ENCODE peak calls at places on chromosomes 13 and 19, in nine cellular contexts. One of them, this sample, is unnamed.

GRCh38 chr19:3710265-3710812 is 2.2 kb downstream of the TJP3 start:
- DNase-seq in lung: peak
- DNase-seq in heart right ventricle: peak
- DNase-seq in psoas muscle: peak
- DNase-seq in HCEC 1CT: no peak
- DNase-seq in NCI-H1417 treated with DMSO at 0.1 percent for 48 hours: no peak
- DNase-seq in IMR-90: peak
- DNase-seq in activated CD4-positive, alpha-beta T cell treated with anti-CD3 and anti-CD28 coated beads, Interleukin-2, amount 50 U/mL, for 4 hours: no peak
- DNase-seq in left cardiac atrium: peak
- DNase-seq in this sample: no peak

GRCh38 chr13:108302279-108302678 is 32.8 kb downstream of the TNFSF13B start:
- DNase-seq in lung: no peak
- DNase-seq in heart right ventricle: no peak
- DNase-seq in psoas muscle: no peak
- DNase-seq in HCEC 1CT: peak
- DNase-seq in NCI-H1417 treated with DMSO at 0.1 percent for 48 hours: no peak
- DNase-seq in IMR-90: peak
- DNase-seq in activated CD4-positive, alpha-beta T cell treated with anti-CD3 and anti-CD28 coated beads, Interleukin-2, amount 50 U/mL, for 4 hours: no peak
- DNase-seq in left cardiac atrium: no peak
- DNase-seq in this sample: no peak

GRCh38 chr13:30401347-30401746 is 20.9 kb upstream of the UBE2L5 start:
- DNase-seq in lung: no peak
- DNase-seq in heart right ventricle: no peak
- DNase-seq in psoas muscle: no peak
- DNase-seq in HCEC 1CT: no peak
- DNase-seq in NCI-H1417 treated with DMSO at 0.1 percent for 48 hours: no peak
- DNase-seq in IMR-90: no peak
- DNase-seq in activated CD4-positive, alpha-beta T cell treated with anti-CD3 and anti-CD28 coated beads, Interleukin-2, amount 50 U/mL, for 4 hours: no peak
- DNase-seq in left cardiac atrium: no peak
- DNase-seq in this sample: no peak

GRCh38 chr13:91381371-91381770 is 17.1 kb upstream of the GPC5 start:
- DNase-seq in lung: no peak
- DNase-seq in heart right ventricle: no peak
- DNase-seq in psoas muscle: no peak
- DNase-seq in HCEC 1CT: peak
- DNase-seq in NCI-H1417 treated with DMSO at 0.1 percent for 48 hours: no peak
- DNase-seq in IMR-90: peak
- DNase-seq in activated CD4-positive, alpha-beta T cell treated with anti-CD3 and anti-CD28 coated beads, Interleukin-2, amount 50 U/mL, for 4 hours: no peak
- DNase-seq in left cardiac atrium: no peak
- DNase-seq in this sample: no peak

GRCh38 chr19:40225440-40226305 is 816 bp downstream of the CCNP start:
- DNase-seq in lung: no peak
- DNase-seq in heart right ventricle: no peak
- DNase-seq in psoas muscle: no peak
- DNase-seq in HCEC 1CT: no peak
- DNase-seq in NCI-H1417 treated with DMSO at 0.1 percent for 48 hours: no peak
- DNase-seq in IMR-90: peak
- DNase-seq in activated CD4-positive, alpha-beta T cell treated with anti-CD3 and anti-CD28 coated beads, Interleukin-2, amount 50 U/mL, for 4 hours: no peak
- DNase-seq in left cardiac atrium: no peak
- DNase-seq in this sample: no peak

GRCh38 chr13:76745246-76746200 is 140.7 kb downstream of the KCTD12 start:
- DNase-seq in lung: no peak
- DNase-seq in heart right ventricle: no peak
- DNase-seq in psoas muscle: no peak
- DNase-seq in HCEC 1CT: no peak
- DNase-seq in NCI-H1417 treated with DMSO at 0.1 percent for 48 hours: no peak
- DNase-seq in IMR-90: no peak
- DNase-seq in activated CD4-positive, alpha-beta T cell treated with anti-CD3 and anti-CD28 coated beads, Interleukin-2, amount 50 U/mL, for 4 hours: no peak
- DNase-seq in left cardiac atrium: no peak
- DNase-seq in this sample: no peak

GRCh38 chr19:13103961-13104847 is 1.5 kb upstream of the LYL1 start:
- DNase-seq in lung: peak
- DNase-seq in heart right ventricle: peak
- DNase-seq in psoas muscle: peak
- DNase-seq in HCEC 1CT: no peak
- DNase-seq in NCI-H1417 treated with DMSO at 0.1 percent for 48 hours: no peak
- DNase-seq in IMR-90: no peak
- DNase-seq in activated CD4-positive, alpha-beta T cell treated with anti-CD3 and anti-CD28 coated beads, Interleukin-2, amount 50 U/mL, for 4 hours: peak
- DNase-seq in left cardiac atrium: peak
- DNase-seq in this sample: peak

GRCh38 chr13:37954191-37954590 is 84.6 kb upstream of the TRPC4 start:
- DNase-seq in lung: no peak
- DNase-seq in heart right ventricle: no peak
- DNase-seq in psoas muscle: no peak
- DNase-seq in HCEC 1CT: no peak
- DNase-seq in NCI-H1417 treated with DMSO at 0.1 percent for 48 hours: no peak
- DNase-seq in IMR-90: no peak
- DNase-seq in activated CD4-positive, alpha-beta T cell treated with anti-CD3 and anti-CD28 coated beads, Interleukin-2, amount 50 U/mL, for 4 hours: no peak
- DNase-seq in left cardiac atrium: no peak
- DNase-seq in this sample: no peak

GRCh38 chr13:78265098-78265497 is 338.3 kb downstream of the POU4F1 start:
- DNase-seq in lung: no peak
- DNase-seq in heart right ventricle: no peak
- DNase-seq in psoas muscle: no peak
- DNase-seq in HCEC 1CT: peak
- DNase-seq in NCI-H1417 treated with DMSO at 0.1 percent for 48 hours: no peak
- DNase-seq in IMR-90: no peak
- DNase-seq in activated CD4-positive, alpha-beta T cell treated with anti-CD3 and anti-CD28 coated beads, Interleukin-2, amount 50 U/mL, for 4 hours: no peak
- DNase-seq in left cardiac atrium: no peak
- DNase-seq in this sample: no peak

GRCh38 chr19:33488826-33489225 is 32.8 kb downstream of the PEPD start:
- DNase-seq in lung: no peak
- DNase-seq in heart right ventricle: no peak
- DNase-seq in psoas muscle: no peak
- DNase-seq in HCEC 1CT: no peak
- DNase-seq in NCI-H1417 treated with DMSO at 0.1 percent for 48 hours: no peak
- DNase-seq in IMR-90: no peak
- DNase-seq in activated CD4-positive, alpha-beta T cell treated with anti-CD3 and anti-CD28 coated beads, Interleukin-2, amount 50 U/mL, for 4 hours: no peak
- DNase-seq in left cardiac atrium: no peak
- DNase-seq in this sample: no peak

GRCh38 chr13:47680752-47681151 is 320.3 kb downstream of the SUCLA2 start:
- DNase-seq in lung: no peak
- DNase-seq in heart right ventricle: no peak
- DNase-seq in psoas muscle: no peak
- DNase-seq in HCEC 1CT: peak
- DNase-seq in NCI-H1417 treated with DMSO at 0.1 percent for 48 hours: no peak
- DNase-seq in IMR-90: peak
- DNase-seq in activated CD4-positive, alpha-beta T cell treated with anti-CD3 and anti-CD28 coated beads, Interleukin-2, amount 50 U/mL, for 4 hours: no peak
- DNase-seq in left cardiac atrium: no peak
- DNase-seq in this sample: no peak

GRCh38 chr19:57110592-57111328 is 9.0 kb upstream of the USP29 start:
- DNase-seq in lung: no peak
- DNase-seq in heart right ventricle: no peak
- DNase-seq in psoas muscle: no peak
- DNase-seq in HCEC 1CT: no peak
- DNase-seq in NCI-H1417 treated with DMSO at 0.1 percent for 48 hours: no peak
- DNase-seq in IMR-90: no peak
- DNase-seq in activated CD4-positive, alpha-beta T cell treated with anti-CD3 and anti-CD28 coated beads, Interleukin-2, amount 50 U/mL, for 4 hours: no peak
- DNase-seq in left cardiac atrium: no peak
- DNase-seq in this sample: no peak

GRCh38 chr19:15769586-15769985 is 17.9 kb upstream of the OR10H5 start:
- DNase-seq in lung: no peak
- DNase-seq in heart right ventricle: no peak
- DNase-seq in psoas muscle: no peak
- DNase-seq in HCEC 1CT: no peak
- DNase-seq in NCI-H1417 treated with DMSO at 0.1 percent for 48 hours: no peak
- DNase-seq in IMR-90: no peak
- DNase-seq in activated CD4-positive, alpha-beta T cell treated with anti-CD3 and anti-CD28 coated beads, Interleukin-2, amount 50 U/mL, for 4 hours: no peak
- DNase-seq in left cardiac atrium: no peak
- DNase-seq in this sample: no peak

GRCh38 chr13:92097337-92097903 is 699.0 kb downstream of the GPC5 start:
- DNase-seq in lung: no peak
- DNase-seq in heart right ventricle: no peak
- DNase-seq in psoas muscle: no peak
- DNase-seq in HCEC 1CT: no peak
- DNase-seq in NCI-H1417 treated with DMSO at 0.1 percent for 48 hours: no peak
- DNase-seq in IMR-90: no peak
- DNase-seq in activated CD4-positive, alpha-beta T cell treated with anti-CD3 and anti-CD28 coated beads, Interleukin-2, amount 50 U/mL, for 4 hours: no peak
- DNase-seq in left cardiac atrium: no peak
- DNase-seq in this sample: no peak

GRCh38 chr13:29594310-29594709 is 1.2 kb downstream of the SLC7A1 start:
- DNase-seq in lung: no peak
- DNase-seq in heart right ventricle: no peak
- DNase-seq in psoas muscle: no peak
- DNase-seq in HCEC 1CT: peak
- DNase-seq in NCI-H1417 treated with DMSO at 0.1 percent for 48 hours: no peak
- DNase-seq in IMR-90: peak
- DNase-seq in activated CD4-positive, alpha-beta T cell treated with anti-CD3 and anti-CD28 coated beads, Interleukin-2, amount 50 U/mL, for 4 hours: peak
- DNase-seq in left cardiac atrium: peak
- DNase-seq in this sample: peak

GRCh38 chr13:49840667-49841066 is 48.2 kb upstream of the KPNA3 start:
- DNase-seq in lung: no peak
- DNase-seq in heart right ventricle: no peak
- DNase-seq in psoas muscle: no peak
- DNase-seq in HCEC 1CT: no peak
- DNase-seq in NCI-H1417 treated with DMSO at 0.1 percent for 48 hours: no peak
- DNase-seq in IMR-90: no peak
- DNase-seq in activated CD4-positive, alpha-beta T cell treated with anti-CD3 and anti-CD28 coated beads, Interleukin-2, amount 50 U/mL, for 4 hours: no peak
- DNase-seq in left cardiac atrium: no peak
- DNase-seq in this sample: no peak

GRCh38 chr13:101945435-101945834 is 456.4 kb downstream of the FGF14 start:
- DNase-seq in lung: no peak
- DNase-seq in heart right ventricle: no peak
- DNase-seq in psoas muscle: no peak
- DNase-seq in HCEC 1CT: no peak
- DNase-seq in NCI-H1417 treated with DMSO at 0.1 percent for 48 hours: no peak
- DNase-seq in IMR-90: no peak
- DNase-seq in activated CD4-positive, alpha-beta T cell treated with anti-CD3 and anti-CD28 coated beads, Interleukin-2, amount 50 U/mL, for 4 hours: no peak
- DNase-seq in left cardiac atrium: no peak
- DNase-seq in this sample: no peak

GRCh38 chr19:29616541-29616940 is 10.5 kb downstream of the POP4 start:
- DNase-seq in lung: no peak
- DNase-seq in heart right ventricle: no peak
- DNase-seq in psoas muscle: no peak
- DNase-seq in HCEC 1CT: no peak
- DNase-seq in NCI-H1417 treated with DMSO at 0.1 percent for 48 hours: no peak
- DNase-seq in IMR-90: no peak
- DNase-seq in activated CD4-positive, alpha-beta T cell treated with anti-CD3 and anti-CD28 coated beads, Interleukin-2, amount 50 U/mL, for 4 hours: no peak
- DNase-seq in left cardiac atrium: no peak
- DNase-seq in this sample: no peak

GRCh38 chr19:54464624-54465266 is 1.2 kb upstream of the LENG9 start:
- DNase-seq in lung: peak
- DNase-seq in heart right ventricle: peak
- DNase-seq in psoas muscle: peak
- DNase-seq in HCEC 1CT: peak
- DNase-seq in NCI-H1417 treated with DMSO at 0.1 percent for 48 hours: no peak
- DNase-seq in IMR-90: peak
- DNase-seq in activated CD4-positive, alpha-beta T cell treated with anti-CD3 and anti-CD28 coated beads, Interleukin-2, amount 50 U/mL, for 4 hours: peak
- DNase-seq in left cardiac atrium: peak
- DNase-seq in this sample: peak

GRCh38 chr13:19093437-19093836 is 88.2 kb downstream of the TUBA3C start:
- DNase-seq in lung: no peak
- DNase-seq in heart right ventricle: no peak
- DNase-seq in psoas muscle: no peak
- DNase-seq in HCEC 1CT: no peak
- DNase-seq in NCI-H1417 treated with DMSO at 0.1 percent for 48 hours: no peak
- DNase-seq in IMR-90: no peak
- DNase-seq in activated CD4-positive, alpha-beta T cell treated with anti-CD3 and anti-CD28 coated beads, Interleukin-2, amount 50 U/mL, for 4 hours: no peak
- DNase-seq in left cardiac atrium: no peak
- DNase-seq in this sample: no peak